ENCODE peak calls at places on chromosomes 2 and 18, in four cellular contexts. One of them, this sample, is unnamed.

GRCh38 chr2:71453404-71454220 is at the start of gene DYSF:
- DNase-seq in left ventricle myocardium inferior: peak; percentile 71
- DNase-seq in aorta: peak; percentile 69
- DNase-seq in breast epithelium: no peak
- DNase-seq in this sample: no peak

GRCh38 chr2:235291464-235291863 is 202.4 kb upstream of the AGAP1 start:
- DNase-seq in left ventricle myocardium inferior: no peak
- DNase-seq in aorta: no peak
- DNase-seq in breast epithelium: no peak
- DNase-seq in this sample: no peak

GRCh38 chr2:120729410-120730052 is 6.1 kb upstream of the GLI2 start:
- DNase-seq in left ventricle myocardium inferior: no peak
- DNase-seq in aorta: no peak
- DNase-seq in breast epithelium: no peak
- DNase-seq in this sample: peak; percentile 26

GRCh38 chr2:68776124-68776523 is 41.5 kb downstream of the ARHGAP25 start:
- DNase-seq in left ventricle myocardium inferior: no peak
- DNase-seq in aorta: no peak
- DNase-seq in breast epithelium: no peak
- DNase-seq in this sample: no peak

GRCh38 chr2:165660361-165660760 is 133.7 kb downstream of the GALNT3 start:
- DNase-seq in left ventricle myocardium inferior: no peak
- DNase-seq in aorta: no peak
- DNase-seq in breast epithelium: no peak
- DNase-seq in this sample: no peak

GRCh38 chr2:237972211-237972610 is 5.4 kb downstream of the UBE2F start:
- DNase-seq in left ventricle myocardium inferior: no peak
- DNase-seq in aorta: no peak
- DNase-seq in breast epithelium: no peak
- DNase-seq in this sample: peak; percentile 44

GRCh38 chr2:8729939-8730338 is 48.1 kb downstream of the ID2 start:
- DNase-seq in left ventricle myocardium inferior: peak; percentile 45
- DNase-seq in aorta: peak; percentile 62
- DNase-seq in breast epithelium: no peak
- DNase-seq in this sample: no peak

GRCh38 chr18:32714571-32715148 is 58.2 kb downstream of the KLHL14 start:
- DNase-seq in left ventricle myocardium inferior: no peak
- DNase-seq in aorta: no peak
- DNase-seq in breast epithelium: peak; percentile 33
- DNase-seq in this sample: no peak

GRCh38 chr18:55319517-55319905 is 268.5 kb downstream of the TCF4 start:
- DNase-seq in left ventricle myocardium inferior: no peak
- DNase-seq in aorta: no peak
- DNase-seq in breast epithelium: no peak
- DNase-seq in this sample: no peak

GRCh38 chr2:113390133-113390849 is 47.2 kb upstream of the ZNG1B start:
- DNase-seq in left ventricle myocardium inferior: no peak
- DNase-seq in aorta: no peak
- DNase-seq in breast epithelium: peak; percentile 46
- DNase-seq in this sample: no peak

GRCh38 chr2:213710164-213710563 is 425.9 kb downstream of the SPAG16 start:
- DNase-seq in left ventricle myocardium inferior: no peak
- DNase-seq in aorta: no peak
- DNase-seq in breast epithelium: no peak
- DNase-seq in this sample: no peak
- H3K4me1 ChIP-seq in left ventricle myocardium inferior: no peaks in the 10 kb centered on the region
- H3K4me1 ChIP-seq in aorta: no peaks in the 10 kb centered on the region
- H3K4me1 ChIP-seq in breast epithelium: no peaks in the 10 kb centered on the region
- H3K4me1 ChIP-seq in this sample: no peaks in the 10 kb centered on the region

DNA sequence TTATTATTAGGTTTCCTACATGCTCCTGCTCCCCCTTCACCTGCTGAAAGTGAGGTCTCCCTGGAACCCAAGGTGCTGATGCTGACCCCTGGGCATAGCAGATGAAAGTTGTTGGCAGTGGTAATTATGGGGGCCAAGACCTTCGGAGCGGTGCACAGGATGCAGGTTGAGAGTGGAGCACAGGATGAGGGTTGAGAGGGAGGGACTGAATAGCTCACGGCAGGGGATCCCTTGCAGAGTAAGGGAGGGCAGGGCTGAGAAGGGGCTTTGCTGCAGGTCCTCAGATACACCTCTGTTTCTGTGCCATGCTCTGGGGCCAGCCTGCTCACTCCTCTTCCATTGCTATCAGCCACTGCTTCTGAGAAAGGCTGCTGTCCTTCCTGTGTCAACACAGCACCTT is 163.3 kb downstream of the FHOD3 start:
- DNase-seq in left ventricle myocardium inferior: no peak
- DNase-seq in aorta: no peak
- DNase-seq in breast epithelium: no peak
- DNase-seq in this sample: no peak
- H3K4me1 ChIP-seq in left ventricle myocardium inferior: peaks cover 88% of the 10 kb centered on the region
- H3K4me1 ChIP-seq in aorta: peaks cover 2% of the 10 kb centered on the region
- H3K4me1 ChIP-seq in breast epithelium: no peaks in the 10 kb centered on the region
- H3K4me1 ChIP-seq in this sample: no peaks in the 10 kb centered on the region

DNA sequence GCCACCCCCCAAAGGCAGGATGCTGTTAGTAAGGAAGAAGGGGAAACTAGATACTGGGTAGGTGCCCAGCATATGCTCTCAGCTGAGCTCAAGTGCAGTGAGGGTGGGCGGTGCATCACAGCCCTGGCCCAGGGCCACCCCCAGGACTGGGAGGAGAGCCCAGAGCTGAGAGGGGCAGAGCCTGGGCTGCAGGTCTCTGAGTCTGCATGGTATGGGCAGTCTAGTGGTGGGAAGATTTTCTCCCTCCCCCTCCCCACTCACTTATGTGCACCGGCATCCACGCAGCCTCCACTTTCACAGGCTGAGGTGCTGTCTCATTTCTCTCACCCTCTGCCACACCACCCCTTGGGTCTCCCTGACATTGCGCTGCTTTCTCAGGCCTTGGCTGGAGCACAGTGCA is 48.5 kb upstream of the CAB39 start:
- DNase-seq in left ventricle myocardium inferior: peak; percentile 66
- DNase-seq in aorta: no peak
- DNase-seq in breast epithelium: no peak
- DNase-seq in this sample: no peak
- H3K4me1 ChIP-seq in left ventricle myocardium inferior: peaks cover 39% of the 10 kb centered on the region
- H3K4me1 ChIP-seq in aorta: no peaks in the 10 kb centered on the region
- H3K4me1 ChIP-seq in breast epithelium: no peaks in the 10 kb centered on the region
- H3K4me1 ChIP-seq in this sample: peaks cover 40% of the 10 kb centered on the region

GRCh38 chr2:201413552-201413951 is 37.7 kb downstream of the TRAK2 start:
- DNase-seq in left ventricle myocardium inferior: no peak
- DNase-seq in aorta: no peak
- DNase-seq in breast epithelium: no peak
- DNase-seq in this sample: no peak
- H3K4me1 ChIP-seq in left ventricle myocardium inferior: peaks cover 84% of the 10 kb centered on the region
- H3K4me1 ChIP-seq in aorta: peaks cover 4% of the 10 kb centered on the region
- H3K4me1 ChIP-seq in breast epithelium: no peaks in the 10 kb centered on the region
- H3K4me1 ChIP-seq in this sample: peaks cover 32% of the 10 kb centered on the region

DNA sequence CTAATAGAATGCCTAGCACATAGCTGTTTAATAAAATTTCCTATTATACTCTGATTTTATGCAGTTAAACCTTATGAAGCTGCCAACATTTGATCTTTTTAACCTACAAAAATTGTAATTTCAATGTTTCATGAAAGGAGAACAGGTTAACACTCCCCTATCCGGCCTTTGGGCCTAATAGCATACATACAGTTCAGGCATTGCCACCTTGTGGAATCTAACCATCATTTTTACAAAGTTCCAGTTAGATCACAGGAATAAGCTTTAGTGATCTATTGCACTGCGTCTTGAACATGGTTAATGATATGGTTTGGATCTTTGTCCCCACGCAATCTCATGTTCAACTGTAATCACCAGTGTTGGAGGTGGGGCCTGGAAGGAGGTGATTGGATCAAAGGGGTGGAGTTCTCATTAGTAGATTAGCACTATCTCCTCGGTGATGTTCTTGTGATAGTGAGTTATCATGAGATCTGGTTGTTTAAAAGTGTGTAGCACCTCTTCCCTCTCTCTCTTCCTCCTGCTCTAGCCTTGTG is 58.2 kb upstream of the NEUROD1 start:
- DNase-seq in left ventricle myocardium inferior: no peak
- DNase-seq in aorta: no peak
- DNase-seq in breast epithelium: no peak
- DNase-seq in this sample: no peak
- H3K4me1 ChIP-seq in left ventricle myocardium inferior: peaks cover 8% of the 10 kb centered on the region
- H3K4me1 ChIP-seq in aorta: no peaks in the 10 kb centered on the region
- H3K4me1 ChIP-seq in breast epithelium: no peaks in the 10 kb centered on the region
- H3K4me1 ChIP-seq in this sample: peaks cover 9% of the 10 kb centered on the region

GRCh38 chr2:133303150-133303549 is 265.1 kb downstream of the NCKAP5 start:
- DNase-seq in left ventricle myocardium inferior: no peak
- DNase-seq in aorta: no peak
- DNase-seq in breast epithelium: no peak
- DNase-seq in this sample: no peak

DNA sequence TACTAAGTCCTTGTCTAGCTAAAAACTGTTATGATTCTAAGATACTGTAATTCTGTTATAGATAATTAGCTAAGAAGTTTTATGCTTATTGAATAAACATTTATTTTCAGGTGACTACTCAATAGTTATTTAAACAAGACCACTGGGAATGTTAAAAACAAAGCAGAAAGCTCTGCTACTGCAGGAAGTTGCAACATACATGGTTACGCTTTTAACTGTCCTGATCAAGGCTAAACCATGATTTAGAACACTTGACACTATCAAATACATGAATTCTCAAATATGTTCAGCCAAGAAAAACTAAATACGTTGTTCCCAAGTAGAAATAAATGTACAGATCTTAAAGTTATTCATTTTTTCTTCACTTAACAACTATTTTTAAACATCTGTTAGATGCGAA is 263.9 kb downstream of the NCKAP5 start:
- DNase-seq in left ventricle myocardium inferior: no peak
- DNase-seq in aorta: no peak
- DNase-seq in breast epithelium: no peak
- DNase-seq in this sample: no peak
- H3K4me1 ChIP-seq in left ventricle myocardium inferior: no peaks in the 10 kb centered on the region
- H3K4me1 ChIP-seq in aorta: no peaks in the 10 kb centered on the region
- H3K4me1 ChIP-seq in breast epithelium: no peaks in the 10 kb centered on the region
- H3K4me1 ChIP-seq in this sample: no peaks in the 10 kb centered on the region

DNA sequence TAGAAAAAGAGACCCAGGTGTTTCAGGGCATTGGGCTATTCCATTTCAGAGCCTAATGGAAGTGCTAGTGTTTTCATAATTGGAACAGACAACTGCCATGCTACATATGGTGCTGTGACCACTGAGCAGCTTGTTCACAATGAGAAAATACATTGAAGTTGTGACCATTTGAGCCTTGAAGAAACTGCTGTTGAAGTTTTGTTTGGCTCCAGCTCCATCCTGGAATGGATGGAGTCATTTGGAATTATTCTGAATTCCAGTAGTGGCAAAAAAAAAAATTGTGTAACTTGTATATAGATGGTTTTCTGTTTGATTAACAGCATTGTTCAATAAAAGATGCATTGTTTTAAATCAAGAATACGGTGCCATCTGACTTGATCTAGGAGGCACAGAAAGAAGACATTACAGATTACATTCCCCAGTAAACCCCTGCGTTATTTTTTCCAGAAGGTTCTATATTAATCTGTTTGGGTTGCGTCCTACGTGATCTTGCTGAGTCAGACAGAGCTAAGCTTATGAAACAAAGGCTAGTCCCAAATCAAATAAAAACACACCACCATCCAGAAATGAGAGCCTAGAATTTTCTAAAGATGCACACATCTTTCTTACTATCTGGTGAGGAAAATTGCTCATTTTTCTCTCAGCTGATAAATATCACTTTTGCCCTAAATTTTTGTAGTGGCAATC is 19.2 kb downstream of the FMNL2 start:
- DNase-seq in left ventricle myocardium inferior: no peak
- DNase-seq in aorta: no peak
- DNase-seq in breast epithelium: no peak
- DNase-seq in this sample: no peak
- H3K4me1 ChIP-seq in left ventricle myocardium inferior: peaks cover 17% of the 10 kb centered on the region
- H3K4me1 ChIP-seq in aorta: no peaks in the 10 kb centered on the region
- H3K4me1 ChIP-seq in breast epithelium: no peaks in the 10 kb centered on the region
- H3K4me1 ChIP-seq in this sample: peaks cover 12% of the 10 kb centered on the region

DNA sequence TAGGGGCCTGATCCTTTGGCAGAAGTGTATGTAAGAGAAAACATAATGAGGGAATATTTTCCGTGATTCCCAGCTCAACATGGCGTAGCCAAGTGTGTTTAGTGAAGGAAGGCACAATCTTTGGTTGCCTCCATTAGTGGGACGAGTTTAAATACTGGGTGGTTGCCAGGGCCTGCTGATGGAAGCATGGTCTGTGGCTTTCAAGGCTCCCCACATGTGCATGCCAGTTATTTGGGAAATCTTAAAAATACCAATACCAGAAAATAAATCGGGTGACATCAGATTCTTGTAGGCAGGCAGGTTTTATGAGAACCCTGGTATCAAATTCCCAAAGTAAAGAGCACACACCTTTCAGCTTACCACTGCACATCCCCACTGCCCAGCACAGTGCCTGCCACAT is 7.1 kb downstream of the MYL12A start:
- DNase-seq in left ventricle myocardium inferior: no peak
- DNase-seq in aorta: no peak
- DNase-seq in breast epithelium: no peak
- DNase-seq in this sample: no peak
- H3K4me1 ChIP-seq in left ventricle myocardium inferior: peaks cover 96% of the 10 kb centered on the region
- H3K4me1 ChIP-seq in aorta: peaks cover 6% of the 10 kb centered on the region
- H3K4me1 ChIP-seq in breast epithelium: peaks cover 4% of the 10 kb centered on the region
- H3K4me1 ChIP-seq in this sample: peaks cover 36% of the 10 kb centered on the region

GRCh38 chr2:26945991-26946750 is 24.3 kb upstream of the MAPRE3 start:
- DNase-seq in left ventricle myocardium inferior: no peak
- DNase-seq in aorta: no peak
- DNase-seq in breast epithelium: no peak
- DNase-seq in this sample: no peak

GRCh38 chr2:26948800-26949199 is 21.6 kb upstream of the MAPRE3 start:
- DNase-seq in left ventricle myocardium inferior: no peak
- DNase-seq in aorta: no peak
- DNase-seq in breast epithelium: no peak
- DNase-seq in this sample: no peak

GRCh38 chr2:26942543-26943295 is 27.7 kb upstream of the MAPRE3 start:
- DNase-seq in left ventricle myocardium inferior: peak; percentile 57
- DNase-seq in aorta: peak; percentile 62
- DNase-seq in breast epithelium: no peak
- DNase-seq in this sample: no peak

GRCh38 chr2:26951246-26951645 is 19.2 kb upstream of the MAPRE3 start:
- DNase-seq in left ventricle myocardium inferior: no peak
- DNase-seq in aorta: no peak
- DNase-seq in breast epithelium: no peak
- DNase-seq in this sample: no peak

GRCh38 chr2:26946841-26947784 is 23.3 kb upstream of the MAPRE3 start:
- DNase-seq in left ventricle myocardium inferior: peak; percentile 66
- DNase-seq in aorta: peak; percentile 74
- DNase-seq in breast epithelium: no peak
- DNase-seq in this sample: no peak
- H3K4me1 ChIP-seq in left ventricle myocardium inferior: peaks cover 10% of the 10 kb centered on the region
- H3K4me1 ChIP-seq in aorta: no peaks in the 10 kb centered on the region
- H3K4me1 ChIP-seq in breast epithelium: no peaks in the 10 kb centered on the region
- H3K4me1 ChIP-seq in this sample: peaks cover 5% of the 10 kb centered on the region